ENCODE peak calls at places on chromosomes 7 and 10, in seven cellular contexts. One of them, this sample, is unnamed. For H3K4me1, the result is how much of the 10 kb centered on the place peaks cover.

GRCh38 chr7:55133630-55134392 is 115.0 kb downstream of the EGFR start:
- DNase-seq in right lobe of liver: peak
- DNase-seq in A549: peak
- DNase-seq in cardiac muscle cell: peak
- DNase-seq in mammary epithelial cell: peak
- DNase-seq in lung: peak
- DNase-seq in mesendoderm: no peak
- DNase-seq in this sample: peak

GRCh38 chr10:23610626-23611307 is 171.9 kb downstream of the OTUD1 start:
- DNase-seq in right lobe of liver: no peak
- DNase-seq in A549: no peak
- DNase-seq in cardiac muscle cell: no peak
- DNase-seq in mammary epithelial cell: no peak
- DNase-seq in lung: no peak
- DNase-seq in mesendoderm: no peak
- DNase-seq in this sample: no peak

GRCh38 chr10:59971915-59972314 is 65.6 kb upstream of the CCDC6 start:
- DNase-seq in right lobe of liver: no peak
- DNase-seq in A549: peak
- DNase-seq in cardiac muscle cell: peak
- DNase-seq in mammary epithelial cell: peak
- DNase-seq in lung: no peak
- DNase-seq in mesendoderm: peak
- DNase-seq in this sample: peak

GRCh38 chr7:102916426-102916825 is 3.6 kb downstream of the LRRC17 start:
- DNase-seq in right lobe of liver: no peak
- DNase-seq in A549: no peak
- DNase-seq in cardiac muscle cell: peak
- DNase-seq in mammary epithelial cell: peak
- DNase-seq in lung: no peak
- DNase-seq in mesendoderm: no peak
- DNase-seq in this sample: no peak

GRCh38 chr10:81575007-81575406 is 300.0 kb upstream of the NRG3 start:
- DNase-seq in right lobe of liver: no peak
- DNase-seq in A549: no peak
- DNase-seq in cardiac muscle cell: no peak
- DNase-seq in mammary epithelial cell: no peak
- DNase-seq in lung: no peak
- DNase-seq in mesendoderm: no peak
- DNase-seq in this sample: no peak

GRCh38 chr10:77099136-77099535 is 538.5 kb downstream of the KCNMA1 start:
- DNase-seq in right lobe of liver: no peak
- DNase-seq in A549: no peak
- DNase-seq in cardiac muscle cell: no peak
- DNase-seq in mammary epithelial cell: no peak
- DNase-seq in lung: no peak
- DNase-seq in mesendoderm: no peak
- DNase-seq in this sample: no peak

GRCh38 chr10:4111593-4111992 is 326.6 kb upstream of the KLF6 start:
- DNase-seq in right lobe of liver: no peak
- DNase-seq in A549: no peak
- DNase-seq in cardiac muscle cell: no peak
- DNase-seq in mammary epithelial cell: no peak
- DNase-seq in lung: no peak
- DNase-seq in mesendoderm: no peak
- DNase-seq in this sample: no peak

GRCh38 chr10:116240551-116240950 is 32.5 kb downstream of the GFRA1 start:
- DNase-seq in right lobe of liver: no peak
- DNase-seq in A549: no peak
- DNase-seq in cardiac muscle cell: no peak
- DNase-seq in mammary epithelial cell: no peak
- DNase-seq in lung: no peak
- DNase-seq in mesendoderm: no peak
- DNase-seq in this sample: no peak

GRCh38 chr7:34904987-34905386 is 132.3 kb downstream of the DPY19L1 start:
- DNase-seq in right lobe of liver: no peak
- DNase-seq in A549: no peak
- DNase-seq in cardiac muscle cell: no peak
- DNase-seq in mammary epithelial cell: no peak
- DNase-seq in lung: no peak
- DNase-seq in mesendoderm: no peak
- DNase-seq in this sample: no peak

GRCh38 chr7:34900891-34901493 is 136.3 kb downstream of the DPY19L1 start:
- DNase-seq in right lobe of liver: no peak
- DNase-seq in A549: peak
- DNase-seq in cardiac muscle cell: peak
- DNase-seq in mammary epithelial cell: no peak
- DNase-seq in lung: no peak
- DNase-seq in mesendoderm: peak
- DNase-seq in this sample: no peak

DNA sequence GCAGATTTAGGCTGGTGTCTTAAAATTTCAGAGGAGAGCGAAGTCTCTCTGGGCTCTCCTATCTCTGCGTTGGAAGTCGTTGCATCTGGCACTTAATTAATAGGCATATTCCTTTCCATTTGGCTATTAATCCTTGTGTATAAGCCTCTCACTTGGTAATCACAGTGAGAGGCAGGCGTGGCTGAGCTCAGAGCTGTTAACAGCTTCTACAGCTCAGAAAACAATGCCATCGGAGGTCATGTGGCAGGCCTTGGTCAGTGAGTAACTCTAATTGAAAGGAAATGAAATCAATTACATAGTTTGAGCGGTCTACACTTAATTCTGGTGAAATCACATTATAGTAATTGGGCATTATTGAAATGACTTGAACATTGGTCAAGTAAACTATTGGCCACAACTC is 135.1 kb downstream of the DPY19L1 start:
- DNase-seq in right lobe of liver: no peak
- DNase-seq in A549: no peak
- DNase-seq in cardiac muscle cell: no peak
- DNase-seq in mammary epithelial cell: no peak
- DNase-seq in lung: no peak
- DNase-seq in mesendoderm: no peak
- DNase-seq in this sample: no peak
- H3K4me1 ChIP-seq in right lobe of liver: under half
- H3K4me1 ChIP-seq in A549: under half
- H3K4me1 ChIP-seq in cardiac muscle cell: under half
- H3K4me1 ChIP-seq in mammary epithelial cell: under half
- H3K4me1 ChIP-seq in lung: under half
- H3K4me1 ChIP-seq in mesendoderm: under half
- H3K4me1 ChIP-seq in this sample: under half

GRCh38 chr7:44630791-44631457 is 24.5 kb downstream of the OGDH start:
- DNase-seq in right lobe of liver: no peak
- DNase-seq in A549: no peak
- DNase-seq in cardiac muscle cell: no peak
- DNase-seq in mammary epithelial cell: no peak
- DNase-seq in lung: no peak
- DNase-seq in mesendoderm: no peak
- DNase-seq in this sample: peak
- H3K4me1 ChIP-seq in right lobe of liver: under half
- H3K4me1 ChIP-seq in A549: under half
- H3K4me1 ChIP-seq in cardiac muscle cell: under half
- H3K4me1 ChIP-seq in mammary epithelial cell: under half
- H3K4me1 ChIP-seq in lung: under half
- H3K4me1 ChIP-seq in mesendoderm: under half
- H3K4me1 ChIP-seq in this sample: under half

DNA sequence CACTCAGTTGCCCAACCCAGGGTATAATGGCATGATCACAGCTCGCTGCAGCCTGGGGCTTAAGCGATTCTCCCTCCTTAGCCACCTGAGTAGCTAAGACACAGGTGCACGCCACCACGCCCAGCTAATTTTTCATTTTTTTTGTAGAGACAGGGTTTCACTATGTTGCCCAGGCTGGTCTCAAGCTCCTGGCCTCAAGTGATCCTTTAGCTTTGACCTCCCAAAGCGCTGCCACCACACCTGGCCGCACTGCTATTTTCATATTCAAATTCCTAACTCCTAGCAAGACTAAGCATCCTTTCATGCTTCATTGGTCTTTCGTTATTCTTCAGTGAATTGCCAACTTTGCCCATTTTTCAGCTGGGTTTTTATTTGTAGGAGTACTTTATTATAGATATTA is 30.4 kb upstream of the DAGLB start:
- DNase-seq in right lobe of liver: no peak
- DNase-seq in A549: no peak
- DNase-seq in cardiac muscle cell: no peak
- DNase-seq in mammary epithelial cell: no peak
- DNase-seq in lung: no peak
- DNase-seq in mesendoderm: no peak
- DNase-seq in this sample: no peak
- H3K4me1 ChIP-seq in right lobe of liver: under half
- H3K4me1 ChIP-seq in A549: under half
- H3K4me1 ChIP-seq in cardiac muscle cell: under half
- H3K4me1 ChIP-seq in mammary epithelial cell: under half
- H3K4me1 ChIP-seq in lung: under half
- H3K4me1 ChIP-seq in mesendoderm: under half
- H3K4me1 ChIP-seq in this sample: under half

GRCh38 chr7:99122762-99123161 is 21.1 kb downstream of the SMURF1 start:
- DNase-seq in right lobe of liver: no peak
- DNase-seq in A549: no peak
- DNase-seq in cardiac muscle cell: no peak
- DNase-seq in mammary epithelial cell: no peak
- DNase-seq in lung: no peak
- DNase-seq in mesendoderm: no peak
- DNase-seq in this sample: no peak

GRCh38 chr7:99124236-99124635 is 19.7 kb downstream of the SMURF1 start:
- DNase-seq in right lobe of liver: no peak
- DNase-seq in A549: no peak
- DNase-seq in cardiac muscle cell: no peak
- DNase-seq in mammary epithelial cell: no peak
- DNase-seq in lung: no peak
- DNase-seq in mesendoderm: no peak
- DNase-seq in this sample: no peak

GRCh38 chr7:99125505-99125865 is 18.4 kb downstream of the SMURF1 start:
- DNase-seq in right lobe of liver: no peak
- DNase-seq in A549: no peak
- DNase-seq in cardiac muscle cell: no peak
- DNase-seq in mammary epithelial cell: no peak
- DNase-seq in lung: no peak
- DNase-seq in mesendoderm: peak
- DNase-seq in this sample: peak

GRCh38 chr7:99123571-99124033 is 20.3 kb downstream of the SMURF1 start:
- DNase-seq in right lobe of liver: no peak
- DNase-seq in A549: peak
- DNase-seq in cardiac muscle cell: peak
- DNase-seq in mammary epithelial cell: peak
- DNase-seq in lung: no peak
- DNase-seq in mesendoderm: no peak
- DNase-seq in this sample: peak

DNA sequence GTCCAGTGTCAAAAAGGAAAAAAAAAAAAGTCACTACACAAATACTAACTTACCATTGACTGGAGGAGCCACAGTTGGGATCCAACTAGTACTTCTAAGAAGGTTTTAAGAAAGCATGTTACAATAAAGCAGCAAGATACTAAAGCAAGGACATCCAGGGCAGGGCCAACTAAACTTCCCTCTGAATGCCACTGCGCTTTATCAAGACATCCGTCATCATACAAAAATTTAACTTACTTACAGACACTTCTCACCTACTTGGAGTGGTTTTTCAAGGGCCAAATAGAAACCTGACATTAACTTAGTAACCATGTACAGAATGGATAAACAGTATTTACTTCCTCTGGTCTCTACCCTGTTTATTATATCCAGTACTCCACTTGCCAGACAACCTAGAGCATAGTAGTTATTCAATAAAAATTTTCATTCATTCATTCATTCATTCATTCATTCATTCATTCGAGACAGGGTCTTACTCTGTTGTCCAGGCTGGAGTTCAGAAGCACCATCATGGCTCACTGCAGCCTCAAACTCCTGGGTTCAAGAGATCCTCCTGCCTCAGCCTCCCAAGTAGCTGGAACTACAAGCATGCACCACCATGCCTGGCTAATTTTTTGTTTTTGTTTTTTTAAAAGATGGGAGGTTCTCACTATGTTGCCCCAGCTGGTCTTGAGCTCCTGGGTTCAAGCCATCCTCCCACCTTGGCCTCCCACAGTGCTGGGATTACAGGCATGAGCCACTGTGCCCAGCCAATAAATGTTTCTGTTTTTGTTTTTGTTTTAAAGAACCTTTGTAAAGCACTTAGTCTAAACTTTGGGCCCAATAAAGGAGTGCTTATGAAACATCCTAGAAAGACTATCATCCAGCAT is 19.0 kb downstream of the SMURF1 start:
- DNase-seq in right lobe of liver: no peak
- DNase-seq in A549: no peak
- DNase-seq in cardiac muscle cell: no peak
- DNase-seq in mammary epithelial cell: no peak
- DNase-seq in lung: no peak
- DNase-seq in mesendoderm: no peak
- DNase-seq in this sample: peak
- H3K4me1 ChIP-seq in right lobe of liver: under half
- H3K4me1 ChIP-seq in A549: half or more
- H3K4me1 ChIP-seq in cardiac muscle cell: under half
- H3K4me1 ChIP-seq in mammary epithelial cell: under half
- H3K4me1 ChIP-seq in lung: under half
- H3K4me1 ChIP-seq in mesendoderm: under half
- H3K4me1 ChIP-seq in this sample: half or more

GRCh38 chr10:108899686-108900085 is 1023.6 kb downstream of the XPNPEP1 start:
- DNase-seq in right lobe of liver: no peak
- DNase-seq in A549: no peak
- DNase-seq in cardiac muscle cell: no peak
- DNase-seq in mammary epithelial cell: no peak
- DNase-seq in lung: no peak
- DNase-seq in mesendoderm: peak
- DNase-seq in this sample: no peak
- H3K4me1 ChIP-seq in right lobe of liver: under half
- H3K4me1 ChIP-seq in A549: under half
- H3K4me1 ChIP-seq in cardiac muscle cell: under half
- H3K4me1 ChIP-seq in mammary epithelial cell: under half
- H3K4me1 ChIP-seq in lung: under half
- H3K4me1 ChIP-seq in mesendoderm: under half
- H3K4me1 ChIP-seq in this sample: under half

GRCh38 chr10:101687088-101687487 is 7.9 kb downstream of the FBXW4 start:
- DNase-seq in right lobe of liver: no peak
- DNase-seq in A549: no peak
- DNase-seq in cardiac muscle cell: no peak
- DNase-seq in mammary epithelial cell: no peak
- DNase-seq in lung: no peak
- DNase-seq in mesendoderm: no peak
- DNase-seq in this sample: no peak
- H3K4me1 ChIP-seq in right lobe of liver: under half
- H3K4me1 ChIP-seq in A549: under half
- H3K4me1 ChIP-seq in cardiac muscle cell: half or more
- H3K4me1 ChIP-seq in mammary epithelial cell: under half
- H3K4me1 ChIP-seq in lung: under half
- H3K4me1 ChIP-seq in mesendoderm: under half
- H3K4me1 ChIP-seq in this sample: under half

GRCh38 chr7:14800664-14801063 is 101.9 kb downstream of the DGKB start:
- DNase-seq in right lobe of liver: no peak
- DNase-seq in A549: no peak
- DNase-seq in cardiac muscle cell: no peak
- DNase-seq in mammary epithelial cell: no peak
- DNase-seq in lung: no peak
- DNase-seq in mesendoderm: no peak
- DNase-seq in this sample: no peak
- H3K4me1 ChIP-seq in right lobe of liver: under half
- H3K4me1 ChIP-seq in A549: under half
- H3K4me1 ChIP-seq in cardiac muscle cell: under half
- H3K4me1 ChIP-seq in mammary epithelial cell: under half
- H3K4me1 ChIP-seq in lung: under half
- H3K4me1 ChIP-seq in mesendoderm: under half
- H3K4me1 ChIP-seq in this sample: under half

GRCh38 chr10:12073526-12073925 is 4.8 kb downstream of the DHTKD1 start:
- DNase-seq in right lobe of liver: no peak
- DNase-seq in A549: no peak
- DNase-seq in cardiac muscle cell: no peak
- DNase-seq in mammary epithelial cell: no peak
- DNase-seq in lung: no peak
- DNase-seq in mesendoderm: no peak
- DNase-seq in this sample: no peak
- H3K4me1 ChIP-seq in right lobe of liver: under half
- H3K4me1 ChIP-seq in A549: under half
- H3K4me1 ChIP-seq in cardiac muscle cell: under half
- H3K4me1 ChIP-seq in mammary epithelial cell: under half
- H3K4me1 ChIP-seq in lung: under half
- H3K4me1 ChIP-seq in mesendoderm: under half
- H3K4me1 ChIP-seq in this sample: under half